ENCODE peak calls at places on chromosomes 1 and 21, in seven cellular contexts. T, M, R, D, L, K and Q are unnamed samples.

GRCh38 chr1:166039805-166040204 is 127.0 kb downstream of the FAM78B start:
- DNase-seq in T (no peak), M (no peak), R (no peak), D (no peak), L (no peak), K (no peak), Q (no peak)

GRCh38 chr21:35164380-35164779 is 115.3 kb upstream of the RUNX1 start:
- DNase-seq in T (no peak), M (no peak), R (no peak), D (no peak), L (no peak), K (no peak), Q (no peak)

GRCh38 chr1:116556289-116557006 is 14.4 kb downstream of the CD58 start:
- DNase-seq in T (peak; percentile 68), M (peak; percentile 43), R (peak; percentile 73), D (peak; percentile 73), L (peak; percentile 97), K (peak; percentile 71), Q (no peak)

GRCh38 chr1:89166705-89167104 is 9.1 kb downstream of the GBP7 start:
- DNase-seq in T (no peak), M (no peak), R (no peak), D (no peak), L (no peak), K (no peak), Q (no peak)

GRCh38 chr21:32411366-32412161 is 942 bp upstream of the EVA1C start:
- DNase-seq in T (peak; percentile 97), M (peak; percentile 92), R (peak; percentile 93), D (peak; percentile 33), L (peak; percentile 82), K (peak; percentile 95), Q (no peak)

GRCh38 chr1:101683561-101683960 is 313.2 kb downstream of the OLFM3 start:
- DNase-seq in T (no peak), M (no peak), R (no peak), D (no peak), L (no peak), K (no peak), Q (no peak)

GRCh38 chr1:153941826-153942725 is 4.4 kb downstream of the DENND4B start:
- DNase-seq in T (no peak), M (no peak), R (no peak), D (no peak), L (no peak), K (no peak), Q (no peak)

GRCh38 chr1:226661965-226662364 is 77.1 kb downstream of the ITPKB start:
- DNase-seq in T (no peak), M (no peak), R (peak; percentile 50), D (no peak), L (peak; percentile 33), K (no peak), Q (no peak)

GRCh38 chr1:192601145-192602048 is 25.8 kb downstream of the RGS1 start:
- DNase-seq in T (no peak), M (no peak), R (no peak), D (no peak), L (no peak), K (no peak), Q (no peak)

GRCh38 chr1:162317659-162318058 is 59.0 kb downstream of the SPATA46 start:
- DNase-seq in T (no peak), M (no peak), R (no peak), D (no peak), L (no peak), K (no peak), Q (no peak)

DNA sequence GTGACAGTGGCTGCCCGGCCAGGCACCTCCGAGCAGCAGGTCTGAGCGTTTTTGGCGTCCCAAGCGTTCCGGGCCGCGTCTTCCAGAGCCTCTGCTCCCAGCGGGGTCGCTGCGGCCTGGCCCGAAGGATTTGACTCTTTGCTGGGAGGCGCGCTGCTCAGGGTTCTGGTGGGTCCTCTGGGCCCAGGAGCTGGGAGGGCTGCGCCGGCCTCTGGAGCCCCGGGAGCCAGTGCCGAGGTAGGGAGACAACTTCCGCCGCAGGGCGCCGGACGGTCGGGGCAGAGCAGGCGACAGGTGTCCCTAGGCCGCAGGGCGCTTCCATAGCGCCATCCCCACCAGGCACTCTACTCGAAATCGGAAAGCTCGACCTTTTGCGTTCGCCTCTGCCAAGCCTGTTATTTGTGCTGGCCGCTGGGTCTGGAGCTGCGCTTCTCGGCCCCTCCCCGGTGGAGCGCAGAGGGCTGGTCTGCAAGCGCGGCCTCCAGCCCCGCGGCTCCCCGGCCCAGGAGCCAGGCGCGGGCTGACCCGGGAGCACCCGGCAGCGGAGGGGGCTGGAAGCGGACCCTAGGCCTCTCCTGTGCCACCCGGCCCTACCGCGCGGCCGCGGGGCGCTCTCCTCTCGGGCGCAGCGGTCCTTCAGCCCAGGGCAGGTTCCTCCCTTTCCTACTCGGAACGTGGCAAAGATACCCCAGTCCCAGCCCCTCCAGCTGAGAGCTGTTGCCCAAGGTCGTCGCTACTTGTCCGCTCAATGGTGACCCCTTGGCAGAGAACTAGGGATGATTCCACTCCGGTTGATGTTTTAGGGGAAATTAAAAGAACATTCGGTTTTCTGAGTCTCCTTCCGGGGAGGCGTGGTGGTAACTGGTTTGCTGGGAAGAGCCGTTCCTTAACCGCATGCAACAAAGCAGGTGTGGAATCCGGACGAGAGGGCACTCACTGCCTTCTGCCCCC is 2.3 kb downstream of the SIM2 start:
- DNase-seq in T (no peak), M (no peak), R (no peak), D (no peak), L (no peak), K (no peak), Q (peak; percentile 31)
- H3K4me3 ChIP-seq in T (peak overlapping the region; percentile 54), M (peak overlapping the region; percentile 28), R (peak overlapping the region; percentile 8), D (no peak overlapping the region), L (peak overlapping the region; percentile 17), K (peak overlapping the region; percentile 23), Q (peak overlapping the region; percentile 85)

GRCh38 chr1:51506537-51506936 is 12.5 kb downstream of the EPS15 start:
- DNase-seq in T (no peak), M (peak; percentile 34), R (no peak), D (no peak), L (peak; percentile 98), K (no peak), Q (no peak)
- H3K4me3 ChIP-seq in T (no peak overlapping the region), M (peak overlapping the region; percentile 11), R (peak overlapping the region; percentile 19), D (no peak overlapping the region), L (peak overlapping the region; percentile 38), K (no peak overlapping the region), Q (no peak overlapping the region)

DNA sequence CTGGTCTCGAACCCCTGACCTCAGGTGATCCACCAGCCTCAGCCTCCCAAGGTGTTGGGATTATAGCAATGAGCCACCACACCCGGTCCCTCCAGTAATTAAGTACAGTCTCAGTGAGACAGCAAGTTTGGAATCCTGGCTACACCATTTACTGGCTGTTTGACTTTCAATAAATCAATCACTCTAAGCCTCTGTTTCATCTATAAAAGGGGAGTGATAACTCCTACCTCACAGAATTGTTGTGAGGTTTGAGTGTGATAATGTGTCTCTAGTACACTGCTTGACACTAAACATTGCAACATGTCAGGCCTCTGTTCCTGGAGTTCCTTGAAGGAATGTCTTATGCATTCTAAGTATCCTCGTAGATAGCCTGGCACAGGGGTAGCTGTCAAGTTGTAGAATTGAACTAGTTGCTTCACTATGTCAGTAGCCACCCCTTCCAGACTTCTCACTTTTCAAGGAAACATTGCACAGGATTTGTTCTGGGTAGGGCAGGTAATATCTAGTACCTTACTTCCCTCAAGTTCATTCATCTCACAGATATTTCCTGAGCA is 12.4 kb downstream of the ENTREP3 start:
- DNase-seq in T (no peak), M (no peak), R (no peak), D (no peak), L (peak; percentile 19), K (no peak), Q (no peak)
- H3K4me3 ChIP-seq in T (no peak overlapping the region), M (peak overlapping the region; percentile 73), R (peak overlapping the region; percentile 59), D (no peak overlapping the region), L (peak overlapping the region; percentile 77), K (peak overlapping the region; percentile 80), Q (peak overlapping the region; percentile 70)

GRCh38 chr1:107286125-107286524 is 145.3 kb downstream of the NTNG1 start:
- DNase-seq in T (no peak), M (no peak), R (no peak), D (no peak), L (no peak), K (no peak), Q (no peak)
- H3K4me3 ChIP-seq in T (no peak overlapping the region), M (no peak overlapping the region), R (no peak overlapping the region), D (no peak overlapping the region), L (no peak overlapping the region), K (no peak overlapping the region), Q (no peak overlapping the region)

GRCh38 chr1:176694713-176695112 is 231.7 kb downstream of the PAPPA2 start:
- DNase-seq in T (no peak), M (no peak), R (no peak), D (no peak), L (no peak), K (no peak), Q (no peak)

GRCh38 chr1:176692431-176692830 is 229.5 kb downstream of the PAPPA2 start:
- DNase-seq in T (no peak), M (peak; percentile 86), R (no peak), D (no peak), L (no peak), K (no peak), Q (no peak)

GRCh38 chr1:176692988-176693696 is 230.2 kb downstream of the PAPPA2 start:
- DNase-seq in T (no peak), M (no peak), R (no peak), D (no peak), L (no peak), K (no peak), Q (no peak)

GRCh38 chr1:176691251-176692228 is 228.6 kb downstream of the PAPPA2 start:
- DNase-seq in T (no peak), M (peak; percentile 57), R (no peak), D (no peak), L (peak; percentile 75), K (no peak), Q (peak; percentile 56)

GRCh38 chr1:176693697-176694329 is 230.8 kb downstream of the PAPPA2 start:
- DNase-seq in T (no peak), M (no peak), R (no peak), D (no peak), L (no peak), K (no peak), Q (no peak)
- H3K4me3 ChIP-seq in T (no peak overlapping the region), M (no peak overlapping the region), R (no peak overlapping the region), D (no peak overlapping the region), L (no peak overlapping the region), K (no peak overlapping the region), Q (no peak overlapping the region)

GRCh38 chr1:47711211-47711847 is 273.5 kb downstream of the FOXD2 start:
- DNase-seq in T (no peak), M (no peak), R (no peak), D (no peak), L (no peak), K (no peak), Q (no peak)

GRCh38 chr1:47711848-47712492 is 274.1 kb downstream of the FOXD2 start:
- DNase-seq in T (no peak), M (no peak), R (no peak), D (no peak), L (no peak), K (no peak), Q (no peak)

GRCh38 chr1:47709302-47710074 is 271.6 kb downstream of the FOXD2 start:
- DNase-seq in T (no peak), M (no peak), R (no peak), D (no peak), L (no peak), K (no peak), Q (peak; percentile 65)

GRCh38 chr1:47708658-47709301 is 270.9 kb downstream of the FOXD2 start:
- DNase-seq in T (no peak), M (no peak), R (no peak), D (no peak), L (no peak), K (no peak), Q (peak; percentile 73)

GRCh38 chr1:47710075-47711071 is 272.5 kb downstream of the FOXD2 start:
- DNase-seq in T (peak; percentile 83), M (peak; percentile 62), R (peak; percentile 75), D (peak; percentile 16), L (peak; percentile 56), K (peak; percentile 80), Q (peak; percentile 84)
- H3K4me3 ChIP-seq in T (peak overlapping the region; percentile 33), M (peak overlapping the region; percentile 49), R (peak overlapping the region; percentile 43), D (peak overlapping the region; percentile 40), L (no peak overlapping the region), K (peak overlapping the region; percentile 46), Q (peak overlapping the region; percentile 59)

GRCh38 chr1:3453203-3453761 is 1.2 kb upstream of the ARHGEF16 start:
- DNase-seq in T (peak; percentile 88), M (peak; percentile 66), R (peak; percentile 61), D (peak; percentile 48), L (peak; percentile 61), K (peak; percentile 83), Q (peak; percentile 89)
- H3K4me3 ChIP-seq in T (no peak overlapping the region), M (no peak overlapping the region), R (no peak overlapping the region), D (no peak overlapping the region), L (no peak overlapping the region), K (no peak overlapping the region), Q (no peak overlapping the region)